ENCODE peak calls at places on chromosomes 3 and 15, in seven cellular contexts. S is uterus, E is HepG2, X is A549, I is stomach, B is spleen, G is HCT116. R is an unnamed sample.

GRCh38 chr3:128971421-128971820 is 22.5 kb downstream of the CFAP92 start:
- DNase-seq in S (peak), E (no peak), X (no peak), I (no peak), B (no peak), G (no peak), R (no peak)

GRCh38 chr3:58597770-58598310 is 20.6 kb upstream of the FAM107A start:
- DNase-seq in S (no peak), E (no peak), X (no peak), I (no peak), B (no peak), G (no peak), R (no peak)

GRCh38 chr15:73930790-73931281 is 4.6 kb downstream of the LOXL1 start:
- DNase-seq in S (no peak), E (no peak), X (no peak), I (no peak), B (peak), G (no peak), R (no peak)

GRCh38 chr3:137282871-137283270 is 325.1 kb downstream of the IL20RB start:
- DNase-seq in S (no peak), E (no peak), X (no peak), I (no peak), B (no peak), G (no peak), R (no peak)

GRCh38 chr3:42061711-42062408 is 29.3 kb upstream of the TRAK1 start:
- DNase-seq in S (peak), E (no peak), X (peak), I (peak), B (no peak), G (peak), R (peak)

GRCh38 chr15:59689626-59690236 is 611 bp upstream of the BNIP2 start:
- DNase-seq in S (peak), E (peak), X (peak), I (peak), B (peak), G (peak), R (peak)

GRCh38 chr15:76116138-76116885 is 56.5 kb downstream of the TMEM266 start:
- DNase-seq in S (no peak), E (no peak), X (no peak), I (no peak), B (no peak), G (no peak), R (no peak)

GRCh38 chr15:50675524-50676144 is 11.0 kb downstream of the TRPM7 start:
- DNase-seq in S (no peak), E (no peak), X (peak), I (no peak), B (no peak), G (peak), R (no peak)

GRCh38 chr3:168034152-168034928 is 61.4 kb downstream of the GOLIM4 start:
- DNase-seq in S (no peak), E (no peak), X (no peak), I (no peak), B (no peak), G (no peak), R (no peak)

GRCh38 chr15:80121546-80121945 is 31.3 kb upstream of the FAH start:
- DNase-seq in S (no peak), E (no peak), X (no peak), I (no peak), B (no peak), G (no peak), R (no peak)

GRCh38 chr3:68893600-68894239 is 38.6 kb downstream of the TAFA4 start:
- DNase-seq in S (no peak), E (peak), X (peak), I (no peak), B (no peak), G (no peak), R (no peak)

GRCh38 chr15:37134699-37135131 is 34.4 kb upstream of the MEIS2 start:
- DNase-seq in S (peak), E (peak), X (peak), I (no peak), B (no peak), G (peak), R (no peak)

GRCh38 chr15:56760186-56760585 is 26.9 kb upstream of the ZNF280D start:
- DNase-seq in S (no peak), E (no peak), X (no peak), I (no peak), B (no peak), G (no peak), R (no peak)

GRCh38 chr15:81000144-81000625 is 538 bp upstream of the TLNRD1 start:
- DNase-seq in S (no peak), E (peak), X (peak), I (no peak), B (no peak), G (no peak), R (no peak)

GRCh38 chr15:83695901-83696425 is 42.0 kb downstream of the ADAMTSL3 start:
- DNase-seq in S (no peak), E (no peak), X (peak), I (no peak), B (no peak), G (no peak), R (no peak)

GRCh38 chr3:55203006-55203405 is 275.1 kb upstream of the LRTM1 start:
- DNase-seq in S (no peak), E (no peak), X (no peak), I (no peak), B (no peak), G (no peak), R (no peak)

GRCh38 chr3:14587733-14588360 is 47.7 kb upstream of the GRIP2 start:
- DNase-seq in S (no peak), E (peak), X (peak), I (no peak), B (no peak), G (no peak), R (no peak)

GRCh38 chr3:195876297-195877031 is 31.9 kb downstream of the TNK2 start:
- DNase-seq in S (no peak), E (no peak), X (peak), I (peak), B (no peak), G (peak), R (no peak)

GRCh38 chr3:140268103-140268502 is 333.1 kb downstream of the CLSTN2 start:
- DNase-seq in S (no peak), E (no peak), X (no peak), I (no peak), B (no peak), G (no peak), R (no peak)
- TF ChIP-seq POLR2A in S (no peak), E (no peak), X (no peak), I (no peak), B (no peak), G (no peak), R (no peak)

GRCh38 chr3:185052631-185053030 is 100.2 kb downstream of the C3orf70 start:
- DNase-seq in S (no peak), E (no peak), X (no peak), I (no peak), B (no peak), G (no peak), R (no peak)
- TF ChIP-seq CTCF in S (no peak), E (no peak), X (no peak), I (no peak), B (no peak), G (no peak), R (no peak)

GRCh38 chr15:68230157-68231100 is 901 bp upstream of the CLN6 start:
- DNase-seq in S (peak), E (no peak), X (no peak), I (peak), B (no peak), G (no peak), R (peak)

GRCh38 chr15:68228143-68228970 is 1.2 kb downstream of the CLN6 start:
- DNase-seq in S (no peak), E (no peak), X (peak), I (peak), B (no peak), G (no peak), R (no peak)

GRCh38 chr15:68231102-68231818 is 1.7 kb upstream of the CLN6 start:
- DNase-seq in S (no peak), E (no peak), X (no peak), I (peak), B (no peak), G (no peak), R (no peak)

GRCh38 chr15:68228971-68229385 is 550 bp downstream of the CLN6 start:
- DNase-seq in S (peak), E (no peak), X (peak), I (no peak), B (no peak), G (no peak), R (peak)

GRCh38 chr15:68229386-68230156 is at the start of gene CLN6:
- DNase-seq in S (peak), E (peak), X (peak), I (peak), B (peak), G (peak), R (peak)
- TF ChIP-seq POLR2A in S (peak), E (peak), X (peak), I (no peak), B (no peak), G (no peak), R (no peak)

GRCh38 chr3:101519685-101520365 is 6.8 kb upstream of the SENP7 start:
- DNase-seq in S (no peak), E (peak), X (peak), I (no peak), B (no peak), G (no peak), R (no peak)
- TF ChIP-seq CTCF in S (no peak), E (no peak), X (no peak), I (no peak), B (no peak), G (no peak), R (no peak)

DNA sequence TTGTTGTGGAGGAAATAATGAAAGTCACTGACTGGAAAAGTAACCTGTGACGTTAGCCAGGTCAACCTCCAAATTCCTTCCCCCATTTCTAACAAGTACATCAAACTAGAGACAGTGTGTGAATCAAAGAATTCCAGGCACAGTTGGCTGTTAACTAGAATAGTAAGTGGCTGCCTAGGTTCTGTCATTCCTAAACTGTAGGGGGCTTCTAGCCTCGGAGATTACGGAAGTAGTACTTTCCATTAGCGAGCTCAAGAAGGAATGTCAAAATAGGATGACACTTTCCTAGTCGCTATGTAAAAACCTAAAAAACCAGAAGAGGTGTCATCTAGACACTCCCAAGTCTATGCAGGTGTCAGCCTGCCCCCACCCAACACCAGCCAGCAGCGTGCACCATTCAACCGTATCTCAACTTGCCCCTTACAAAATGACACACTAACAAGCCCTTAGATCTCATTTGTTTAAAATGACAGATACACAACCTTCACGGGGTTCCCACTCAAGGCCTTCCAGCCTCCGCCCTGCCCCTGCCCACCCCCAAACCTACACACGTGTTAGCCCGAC is 910 bp downstream of the INO80 start:
- DNase-seq in S (no peak), E (peak), X (peak), I (no peak), B (no peak), G (peak), R (no peak)
- TF ChIP-seq POLR2A in S (no peak), E (peak), X (no peak), I (no peak), B (no peak), G (no peak), R (no peak)

GRCh38 chr3:197599089-197599765 is 43.5 kb upstream of the BDH1 start:
- DNase-seq in S (peak), E (peak), X (peak), I (peak), B (peak), G (peak), R (peak)
- TF ChIP-seq CTCF in S (peak), E (peak), X (peak), I (peak), B (peak), G (peak), R (peak)

DNA sequence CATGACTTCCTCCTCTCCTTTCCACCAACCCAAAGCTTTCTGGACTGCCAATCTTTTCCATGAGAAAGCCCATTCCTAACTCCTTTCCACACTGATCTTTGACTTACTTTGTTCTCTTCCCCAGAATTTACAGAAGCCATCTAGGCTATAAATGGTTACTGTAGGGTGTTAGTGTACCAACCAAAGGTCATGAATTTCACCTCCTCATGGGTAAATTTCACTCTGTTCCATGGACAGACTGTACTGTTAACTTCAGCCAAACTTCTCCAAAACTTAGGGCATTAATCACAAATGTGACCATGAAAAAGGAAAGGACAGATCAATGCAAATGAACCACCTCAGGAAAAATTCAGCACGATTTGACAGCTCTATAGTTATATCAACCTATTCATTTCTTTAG is 54.9 kb downstream of the ATOSA start:
- DNase-seq in S (no peak), E (peak), X (no peak), I (no peak), B (no peak), G (no peak), R (no peak)
- TF ChIP-seq POLR2A in S (no peak), E (no peak), X (no peak), I (no peak), B (no peak), G (no peak), R (no peak)

GRCh38 chr3:107240183-107241091 is 136.8 kb upstream of the CCDC54 start:
- DNase-seq in S (peak), E (peak), X (peak), I (peak), B (peak), G (peak), R (peak)

GRCh38 chr3:107238787-107239186 is 138.5 kb upstream of the CCDC54 start:
- DNase-seq in S (no peak), E (no peak), X (no peak), I (no peak), B (no peak), G (no peak), R (no peak)

GRCh38 chr3:107242579-107242978 is 134.7 kb upstream of the CCDC54 start:
- DNase-seq in S (no peak), E (no peak), X (no peak), I (no peak), B (no peak), G (no peak), R (no peak)

GRCh38 chr3:107239703-107240102 is 137.5 kb upstream of the CCDC54 start:
- DNase-seq in S (no peak), E (no peak), X (no peak), I (no peak), B (no peak), G (no peak), R (no peak)

GRCh38 chr3:107241217-107241616 is 136.0 kb upstream of the CCDC54 start:
- DNase-seq in S (no peak), E (no peak), X (peak), I (peak), B (peak), G (peak), R (peak)
- TF ChIP-seq CTCF in S (no peak), E (no peak), X (no peak), I (no peak), B (no peak), G (peak), R (no peak)

GRCh38 chr3:184186184-184186901 is at the start of gene ABCF3:
- DNase-seq in S (peak), E (no peak), X (no peak), I (no peak), B (no peak), G (no peak), R (no peak)
- TF ChIP-seq POLR2A in S (peak), E (peak), X (peak), I (peak), B (no peak), G (no peak), R (no peak)

R was measured in thyroid gland.